ENCODE peak calls at places on chromosomes 1 and 21, in five cellular contexts. J is brain microvascular endothelial cell, C is MCF 10A, N is cardiac muscle cell, P is epithelial cell of esophagus. V is an unnamed sample.
A peak's percentile ranks its signal among the peaks of the same experiment; 100 is the strongest.

GRCh38 chr21:36076878-36077658 is 7.2 kb downstream of the CBR1 start:
- DNase-seq in J (no peak), C (no peak), N (no peak), P (no peak), V (no peak)

GRCh38 chr1:226642421-226642820 is 93.9 kb downstream of the STUM start:
- DNase-seq in J (no peak), C (no peak), N (no peak), P (no peak), V (no peak)

GRCh38 chr1:12549460-12550349 is 68.3 kb downstream of the DHRS3 start:
- DNase-seq in J (peak; percentile 99), C (peak; percentile 93), N (no peak), P (peak; percentile 93), V (no peak)

GRCh38 chr1:150429805-150430204 is 57.4 kb upstream of the TARS2 start:
- DNase-seq in J (no peak), C (peak; percentile 40), N (peak; percentile 37), P (peak; percentile 44), V (no peak)

GRCh38 chr1:86478747-86479146 is 10.0 kb downstream of the CLCA1 start:
- DNase-seq in J (no peak), C (no peak), N (no peak), P (no peak), V (no peak)

GRCh38 chr1:86197206-86197855 is 40.8 kb upstream of the COL24A1 start:
- DNase-seq in J (no peak), C (no peak), N (no peak), P (no peak), V (no peak)

GRCh38 chr1:119327436-119328155 is 41.0 kb upstream of the HAO2 start:
- DNase-seq in J (no peak), C (no peak), N (peak; percentile 64), P (peak; percentile 17), V (no peak)

GRCh38 chr21:16124397-16125130 is 394.8 kb downstream of the USP25 start:
- DNase-seq in J (peak; percentile 48), C (peak; percentile 93), N (no peak), P (peak; percentile 90), V (no peak)

GRCh38 chr1:9724706-9725476 is 73.4 kb downstream of the PIK3CD start:
- DNase-seq in J (peak; percentile 21), C (peak; percentile 73), N (peak; percentile 69), P (peak; percentile 70), V (peak; percentile 64)

DNA sequence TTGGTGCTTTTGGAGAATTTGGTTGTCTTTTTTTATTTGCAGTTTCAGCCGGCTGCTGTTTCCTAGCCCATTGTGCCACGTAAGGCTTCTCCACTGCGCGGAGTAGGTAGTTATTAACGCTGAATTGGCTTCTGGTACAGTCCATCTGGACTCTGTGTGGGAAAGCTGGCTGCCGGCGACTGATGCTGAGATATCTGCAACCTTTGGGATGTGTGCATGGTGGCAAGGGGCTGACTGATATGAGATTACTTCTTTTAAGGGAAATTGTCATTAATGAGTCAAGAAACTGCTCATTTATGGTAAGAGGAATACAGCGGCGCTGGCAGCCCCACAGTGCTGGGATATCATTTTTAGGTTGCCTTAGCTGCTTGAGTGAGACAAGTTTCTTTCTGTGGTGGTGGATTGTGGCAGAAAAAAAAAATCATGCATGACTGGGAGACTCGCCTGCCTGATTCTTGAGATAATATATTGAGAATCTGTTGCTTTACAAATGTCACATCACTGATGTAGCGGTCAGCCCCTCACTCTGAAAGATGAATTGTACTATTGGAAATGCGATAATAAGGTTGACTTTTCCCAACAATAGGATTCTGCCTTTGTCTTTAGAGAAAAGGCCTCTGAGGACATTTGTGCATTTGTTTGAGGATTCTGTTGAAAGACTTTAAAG is 2.5 kb upstream of the ELAVL4 start:
- DNase-seq in J (no peak), C (no peak), N (no peak), P (no peak), V (no peak)
- TF ChIP-seq CTCF in J (no peak), C (no peak), N (no peak), P (no peak), V (no peak)

DNA sequence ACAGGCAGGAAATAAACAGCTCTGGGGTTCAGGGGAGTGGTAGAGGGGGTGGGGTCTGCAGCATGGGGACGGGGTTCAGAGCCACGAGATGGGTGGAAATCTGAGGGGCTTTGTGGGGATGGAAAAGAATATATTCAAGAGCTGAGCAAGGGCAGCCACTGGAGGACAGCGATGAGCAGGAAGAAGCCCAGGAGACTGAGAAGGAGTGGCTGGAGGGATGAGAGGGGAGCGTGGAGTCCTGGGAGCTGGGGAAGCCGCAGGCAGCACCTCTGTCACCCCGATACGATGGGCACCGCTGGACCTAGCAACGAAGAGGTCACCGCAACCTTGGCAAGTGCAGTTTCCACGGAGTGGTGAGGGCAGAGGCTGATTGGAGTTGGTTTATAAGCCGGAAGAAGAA is 10.0 kb upstream of the KCNAB2 start:
- DNase-seq in J (no peak), C (no peak), N (peak; percentile 2), P (no peak), V (no peak)
- TF ChIP-seq CTCF in J (peak; percentile 38), C (no peak), N (no peak), P (peak; percentile 7), V (no peak)

GRCh38 chr1:211323156-211324063 is 3.2 kb upstream of the TRAF5 start:
- DNase-seq in J (peak; percentile 78), C (peak; percentile 88), N (peak; percentile 70), P (peak; percentile 75), V (peak; percentile 66)
- TF ChIP-seq CTCF in J (peak; percentile 92), C (peak; percentile 98), N (peak; percentile 92), P (peak; percentile 94), V (peak; percentile 99)

DNA sequence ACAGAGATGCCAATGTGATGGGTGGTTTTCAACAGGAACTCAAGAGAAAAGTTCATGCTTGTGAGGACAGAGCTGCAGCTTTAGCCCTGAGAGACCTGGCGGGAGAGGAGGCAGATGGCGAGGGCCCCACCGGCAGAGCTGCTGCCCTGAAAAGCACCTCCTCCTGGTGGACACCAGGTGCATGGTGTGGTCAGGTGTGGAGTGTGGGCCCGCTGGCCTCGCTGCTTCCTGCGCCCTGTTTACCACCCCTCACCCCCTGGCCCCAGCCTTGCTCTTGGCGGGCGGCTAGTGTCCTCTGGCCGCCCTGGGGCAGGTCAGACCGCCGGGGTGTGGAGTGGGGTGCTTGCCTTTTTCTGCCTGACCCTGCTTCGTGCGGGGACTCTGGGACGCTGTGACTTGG is 42.8 kb downstream of the PRKCZ start:
- DNase-seq in J (no peak), C (no peak), N (no peak), P (no peak), V (no peak)
- TF ChIP-seq CTCF in J (no peak), C (no peak), N (no peak), P (no peak), V (no peak)

DNA sequence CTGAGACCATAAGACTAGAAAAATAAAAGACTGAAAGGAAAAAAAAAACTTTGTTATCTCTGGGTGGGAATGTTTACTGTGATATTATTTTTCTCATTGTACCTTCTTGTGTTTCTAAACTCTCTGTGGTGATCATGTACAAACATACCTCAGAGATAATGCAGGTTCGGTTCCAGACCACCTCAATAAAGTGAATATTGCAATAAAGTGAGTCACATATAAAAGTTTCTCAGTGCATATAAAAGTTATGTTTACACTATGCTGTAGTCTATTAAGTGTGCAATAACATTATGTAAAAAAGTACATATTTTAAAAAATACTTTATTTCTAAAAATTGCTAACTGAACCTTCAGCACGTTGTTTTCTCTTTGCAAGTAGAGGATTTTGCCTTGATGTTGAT is 137.5 kb downstream of the CENPF start:
- DNase-seq in J (no peak), C (no peak), N (no peak), P (no peak), V (no peak)
- TF ChIP-seq CTCF in J (no peak), C (no peak), N (no peak), P (no peak), V (no peak)

GRCh38 chr1:155996166-155996565 is 17.8 kb upstream of the ARHGEF2 start:
- DNase-seq in J (no peak), C (no peak), N (no peak), P (no peak), V (no peak)
- TF ChIP-seq CTCF in J (no peak), C (no peak), N (no peak), P (no peak), V (no peak)

GRCh38 chr1:25567710-25568089 is 24.3 kb downstream of the LDLRAP1 start:
- DNase-seq in J (peak; percentile 25), C (peak; percentile 47), N (no peak), P (peak; percentile 54), V (no peak)

GRCh38 chr1:25569599-25570458 is 26.4 kb downstream of the LDLRAP1 start:
- DNase-seq in J (no peak), C (no peak), N (no peak), P (peak; percentile 18), V (no peak)

GRCh38 chr1:25566730-25567341 is 23.4 kb downstream of the LDLRAP1 start:
- DNase-seq in J (peak; percentile 84), C (no peak), N (peak; percentile 39), P (peak; percentile 67), V (no peak)

GRCh38 chr1:25568834-25569598 is 25.6 kb downstream of the LDLRAP1 start:
- DNase-seq in J (peak; percentile 90), C (peak; percentile 86), N (no peak), P (peak; percentile 89), V (no peak)

DNA sequence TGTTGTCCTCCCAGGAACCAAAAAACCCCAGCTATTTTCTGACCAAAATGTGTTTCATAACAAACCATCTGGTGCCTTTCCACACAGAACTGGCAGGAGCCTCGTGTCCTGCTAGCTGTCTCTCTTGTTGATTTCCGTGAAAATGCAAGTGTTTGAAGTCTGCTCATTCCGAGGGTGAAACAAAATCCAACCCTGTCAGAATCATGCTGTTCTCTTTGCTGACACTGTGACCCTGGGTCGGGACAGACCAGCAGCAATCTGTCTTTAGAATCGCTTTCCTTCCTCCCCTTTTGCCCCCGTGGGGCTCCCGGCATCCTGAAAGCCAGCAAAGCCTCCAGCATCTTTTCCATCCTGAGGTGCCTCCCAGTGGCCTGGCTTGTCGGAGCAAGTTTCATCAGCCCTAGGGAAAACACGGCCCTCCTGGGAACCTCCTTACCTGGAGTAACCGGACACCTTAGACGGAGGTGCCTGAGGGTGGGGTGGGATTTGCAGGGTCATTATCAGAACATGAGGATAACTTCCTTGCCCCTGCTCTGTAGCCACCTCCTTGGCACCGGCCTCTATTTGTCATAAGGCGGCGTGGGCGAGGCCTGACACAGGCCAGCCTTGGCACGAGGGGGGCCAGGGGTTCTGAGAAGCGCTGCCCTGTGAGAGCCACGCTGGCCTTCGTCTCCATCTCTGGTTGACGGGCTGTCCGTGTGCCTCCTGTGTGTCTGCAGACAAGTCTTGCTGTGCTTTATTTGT is 24.9 kb downstream of the LDLRAP1 start:
- DNase-seq in J (peak; percentile 25), C (peak; percentile 97), N (no peak), P (peak; percentile 99), V (no peak)
- TF ChIP-seq CTCF in J (peak; percentile 19), C (no peak), N (no peak), P (peak; percentile 27), V (no peak)

DNA sequence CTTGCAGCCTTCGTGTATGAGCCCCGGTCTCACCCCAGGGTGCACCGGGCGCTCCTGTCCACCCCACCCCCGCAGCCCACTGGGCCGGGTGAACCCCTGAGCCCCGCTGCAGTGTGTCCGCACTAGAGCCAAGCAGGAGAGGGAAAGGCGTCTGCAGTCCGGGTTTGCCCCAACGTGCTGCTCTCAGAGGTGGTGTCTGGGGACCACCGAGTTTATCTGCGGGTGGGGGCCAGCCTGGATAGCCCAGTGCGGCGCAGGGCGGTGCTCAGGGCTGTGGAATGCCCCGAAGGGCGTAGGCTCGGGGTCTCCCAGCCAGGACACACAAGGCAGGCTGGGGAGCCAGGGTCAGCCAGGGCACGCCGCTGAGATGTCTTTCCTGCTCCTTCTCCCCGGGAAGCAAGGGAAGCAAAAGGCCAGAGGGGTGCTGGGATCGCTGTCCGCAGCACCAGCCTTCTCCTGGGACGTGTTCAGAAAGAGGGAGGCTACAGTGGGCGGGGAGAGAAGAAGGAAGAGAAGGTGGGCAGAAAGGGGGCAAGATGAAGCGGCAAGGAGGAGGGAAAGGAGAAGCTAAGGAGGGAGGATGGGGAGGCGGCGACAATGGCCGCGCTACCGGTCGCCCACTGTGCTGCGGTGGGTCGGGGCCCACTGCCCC is 56.6 kb downstream of the MAB21L3 start:
- DNase-seq in J (no peak), C (no peak), N (peak; percentile 55), P (peak; percentile 28), V (no peak)
- TF ChIP-seq CTCF in J (no peak), C (no peak), N (no peak), P (no peak), V (no peak)

V was measured in D721Med.